ENCODE peak calls at places on chromosomes 2 and 18, in nine cellular contexts. E is body of pancreas, J is esophagus squamous epithelium, D is esophagus muscularis mucosa, Y is adrenal gland, I is uterus, H is right lobe of liver, W is ovary, K is H1. B is an unnamed sample.

GRCh38 chr18:12476955-12477354 is 69.2 kb downstream of the PRELID3A start:
- DNase-seq in H (no peak), I (no peak), K (no peak), D (no peak), Y (no peak), W (no peak), E (no peak), J (no peak), B (no peak)

GRCh38 chr2:231917280-231918088 is 8.7 kb downstream of the NPPC start:
- DNase-seq in K (no peak), E (no peak), W (no peak), D (no peak), J (no peak), I (no peak), H (no peak), Y (no peak), B (no peak)

GRCh38 chr2:105287692-105288091 is 41.8 kb downstream of the TGFBRAP1 start:
- DNase-seq in H (no peak), D (no peak), K (peak; percentile 61), E (peak; percentile 32), W (no peak), Y (no peak), J (no peak), I (no peak), B (peak; percentile 25)

GRCh38 chr2:24247592-24247991 is 72.7 kb downstream of the FAM228A start:
- DNase-seq in I (no peak), E (no peak), D (no peak), H (no peak), J (no peak), Y (no peak), K (no peak), W (no peak), B (no peak)

GRCh38 chr2:210250577-210250976 is 25.3 kb upstream of the ACADL start:
- DNase-seq in J (no peak), H (no peak), W (no peak), E (no peak), K (no peak), I (no peak), Y (no peak), D (no peak), B (no peak)

GRCh38 chr2:144498215-144498614 is 21.7 kb downstream of the ZEB2 start:
- DNase-seq in E (no peak), H (no peak), I (no peak), D (no peak), W (no peak), K (no peak), Y (no peak), J (no peak), B (no peak)

GRCh38 chr2:174603280-174603679 is 5.7 kb upstream of the WIPF1 start:
- DNase-seq in I (no peak), J (no peak), K (no peak), Y (peak; percentile 60), E (peak; percentile 62), D (no peak), H (peak; percentile 70), W (peak; percentile 63), B (peak; percentile 52)

GRCh38 chr18:38790303-38790702 is 1224.7 kb upstream of the CELF4 start:
- DNase-seq in E (no peak), H (no peak), Y (no peak), I (no peak), W (no peak), K (peak; percentile 47), D (no peak), J (no peak), B (no peak)

GRCh38 chr2:232502901-232503791 is 15.5 kb upstream of the ECEL1 start:
- DNase-seq in J (no peak), D (no peak), I (peak; percentile 39), E (no peak), Y (peak; percentile 78), W (peak; percentile 85), K (peak; percentile 84), H (no peak), B (peak; percentile 14)

GRCh38 chr2:239934571-239935171 is 90.5 kb downstream of the NDUFA10 start:
- DNase-seq in J (no peak), Y (peak; percentile 64), W (no peak), D (no peak), E (peak; percentile 48), K (peak; percentile 85), I (peak; percentile 49), H (peak; percentile 62), B (peak; percentile 71)

GRCh38 chr2:105760191-105760590 is 15.5 kb downstream of the NCK2 start:
- DNase-seq in D (no peak), K (no peak), W (no peak), H (no peak), E (no peak), Y (no peak), I (no peak), J (no peak), B (no peak)

GRCh38 chr2:190023860-190024259 is 38.7 kb downstream of the MSTN start:
- DNase-seq in D (no peak), E (no peak), J (no peak), H (no peak), W (no peak), K (no peak), Y (no peak), I (no peak), B (no peak)

GRCh38 chr2:222087998-222088397 is 210.8 kb downstream of the PAX3 start:
- DNase-seq in H (no peak), D (no peak), W (no peak), E (no peak), J (no peak), I (no peak), Y (no peak), K (no peak), B (no peak)

GRCh38 chr2:148616696-148617095 is 27.9 kb upstream of the EPC2 start:
- DNase-seq in K (no peak), I (no peak), D (no peak), J (no peak), E (no peak), Y (no peak), H (no peak), W (no peak), B (no peak)

GRCh38 chr2:148614024-148614331 is 30.6 kb upstream of the EPC2 start:
- DNase-seq in J (no peak), Y (no peak), E (no peak), D (no peak), W (no peak), H (no peak), I (no peak), K (peak; percentile 50), B (no peak)

GRCh38 chr2:148615446-148615845 is 29.1 kb upstream of the EPC2 start:
- DNase-seq in W (no peak), J (no peak), H (no peak), K (no peak), Y (no peak), D (no peak), I (no peak), E (no peak), B (no peak)

GRCh38 chr2:148613231-148614023 is 31.1 kb upstream of the EPC2 start:
- DNase-seq in W (no peak), K (no peak), E (no peak), J (no peak), H (no peak), D (no peak), I (no peak), Y (no peak), B (no peak)

DNA sequence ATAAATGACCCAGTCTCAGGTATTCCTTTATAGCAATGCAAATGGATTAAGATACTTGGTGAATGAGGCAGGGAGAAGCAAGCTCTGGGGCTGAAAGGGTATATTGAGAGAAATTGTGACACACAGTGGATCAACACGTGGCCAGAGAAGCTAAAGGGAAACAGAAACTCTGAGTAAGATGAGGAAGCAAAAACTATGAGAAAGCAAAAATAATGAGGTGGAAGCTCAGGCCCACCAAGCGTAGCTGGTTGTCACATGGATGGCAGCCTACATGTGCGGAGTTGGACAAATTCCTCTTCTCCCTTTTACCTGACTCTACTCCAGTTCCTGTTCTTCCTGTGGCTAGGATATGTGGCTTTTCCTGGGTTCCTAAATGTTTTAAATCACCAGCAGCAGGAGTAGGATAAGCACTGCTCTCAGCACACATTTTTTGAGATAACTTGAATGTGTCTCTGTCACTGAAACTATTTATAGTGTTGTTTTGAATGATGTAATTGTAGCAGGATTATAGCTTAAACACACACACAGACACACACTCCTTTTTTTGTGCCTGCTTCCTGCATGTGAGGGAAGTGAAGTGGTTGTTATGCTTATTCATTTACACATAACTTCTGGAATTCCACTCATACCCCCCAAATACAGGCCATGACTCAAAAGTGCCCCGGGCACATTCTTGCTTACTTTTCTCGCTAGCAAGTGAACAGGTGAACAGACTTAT is 30.1 kb upstream of the EPC2 start:
- DNase-seq in I (no peak), H (no peak), D (no peak), W (no peak), J (no peak), E (peak; percentile 30), K (no peak), Y (no peak), B (peak; percentile 8)
- TF ChIP-seq POLR2A in I (no peak), H (no peak), D (no peak), W (no peak), J (no peak), E (peak; percentile 32), K (no peak), Y (no peak), B (no peak)

GRCh38 chr2:120669121-120669952 is 66.3 kb upstream of the GLI2 start:
- DNase-seq in J (no peak), K (peak; percentile 78), I (no peak), H (peak; percentile 39), Y (no peak), E (no peak), W (no peak), D (no peak), B (no peak)
- TF ChIP-seq CTCF in J (no peak), K (peak; percentile 89), I (no peak), H (peak; percentile 13), Y (no peak), E (peak; percentile 25), W (no peak), D (no peak), B (no peak)

DNA sequence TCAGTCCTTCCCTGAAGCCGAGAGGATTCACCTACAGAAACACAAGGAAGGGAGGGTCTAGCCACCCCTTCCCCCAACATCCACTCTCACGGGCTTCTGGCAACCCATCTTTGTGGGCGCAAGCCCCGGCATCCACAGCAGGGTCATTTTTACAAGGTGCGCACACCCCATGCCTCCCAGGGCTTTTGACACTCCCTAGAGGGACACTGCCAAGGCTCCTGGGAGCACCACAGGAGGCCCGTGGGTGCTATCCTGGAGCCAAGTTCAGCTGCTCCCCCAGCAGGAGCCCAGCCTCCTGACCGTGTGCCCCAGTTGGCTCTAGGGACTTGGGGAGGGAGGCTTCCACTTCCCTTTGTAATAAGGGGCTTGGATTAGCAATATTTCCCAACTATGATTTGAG is 251.6 kb downstream of the TNS1 start:
- DNase-seq in D (no peak), I (no peak), W (no peak), J (no peak), Y (no peak), H (no peak), E (no peak), K (no peak), B (no peak)
- H3K4me1 ChIP-seq in D (peaks cover 64% of the 10 kb centered on the region), I (no peaks in the 10 kb centered on the region), W (no peaks in the 10 kb centered on the region), J (peaks cover 12% of the 10 kb centered on the region), Y (peaks cover 7% of the 10 kb centered on the region), H (no peaks in the 10 kb centered on the region), E (no peaks in the 10 kb centered on the region), K (no peaks in the 10 kb centered on the region), B (peaks cover 11% of the 10 kb centered on the region)

DNA sequence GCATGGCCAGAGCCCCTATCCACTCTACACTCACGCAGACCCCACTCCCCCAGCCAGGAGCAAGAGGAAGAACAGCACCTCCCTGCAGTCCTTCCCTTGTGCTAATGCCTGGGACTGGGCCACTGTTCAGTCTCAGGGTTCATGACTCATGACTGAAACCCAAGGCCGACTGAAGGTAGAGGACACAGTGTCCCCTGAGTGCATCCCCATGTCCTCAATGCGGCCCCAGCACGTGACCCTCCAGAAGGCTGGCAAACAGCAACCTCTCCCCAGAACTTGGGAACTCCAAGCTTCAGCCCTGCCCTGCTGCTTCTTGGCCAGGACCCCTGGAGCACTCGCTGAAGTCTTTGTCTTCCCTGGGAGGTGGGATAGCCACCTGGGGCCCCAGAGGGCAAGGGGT is 6.0 kb upstream of the ADRA2B start:
- DNase-seq in J (no peak), E (no peak), I (no peak), Y (no peak), H (no peak), K (no peak), D (no peak), W (no peak), B (no peak)
- TF ChIP-seq POLR2A in J (no peak), E (no peak), I (no peak), Y (no peak), H (no peak), K (no peak), D (no peak), W (no peak), B (no peak)

B was measured in transverse colon.